ENCODE peak calls at places on chromosomes 2 and 18, in eight cellular contexts. One of them, this sample, is unnamed.

GRCh38 chr2:209367091-209367747 is 56.6 kb upstream of the MAP2 start:
- DNase-seq in activated CD4-positive, alpha-beta T cell treated with anti-CD3 and anti-CD28 coated beads, Interleukin-2, amount 10 ng/mL, durations not matched to agents 7 days and 5 days: no peak
- DNase-seq in anterior cingulate cortex: no peak
- DNase-seq in activated CD8-positive, alpha-beta memory T cell treated with anti-CD3 and anti-CD28 coated beads, Interleukin-2, amount 10 ng/mL, durations not matched to agents 7 days and 5 days: no peak
- DNase-seq in endothelial cell: no peak
- DNase-seq in cardiac fibroblast: peak
- DNase-seq in left kidney: no peak
- DNase-seq in M059J: peak
- DNase-seq in this sample: no peak

GRCh38 chr2:72579595-72580180 is 246.1 kb downstream of the EXOC6B start:
- DNase-seq in activated CD8-positive, alpha-beta memory T cell treated with anti-CD3 and anti-CD28 coated beads, Interleukin-2, amount 10 ng/mL, durations not matched to agents 7 days and 5 days: no peak
- DNase-seq in activated CD4-positive, alpha-beta T cell treated with anti-CD3 and anti-CD28 coated beads, Interleukin-2, amount 10 ng/mL, durations not matched to agents 7 days and 5 days: no peak
- DNase-seq in M059J: peak
- DNase-seq in anterior cingulate cortex: no peak
- DNase-seq in left kidney: peak
- DNase-seq in cardiac fibroblast: peak
- DNase-seq in endothelial cell: no peak
- DNase-seq in this sample: peak

GRCh38 chr2:156430236-156430977 is 5.8 kb upstream of the GPD2 start:
- DNase-seq in anterior cingulate cortex: no peak
- DNase-seq in activated CD8-positive, alpha-beta memory T cell treated with anti-CD3 and anti-CD28 coated beads, Interleukin-2, amount 10 ng/mL, durations not matched to agents 7 days and 5 days: no peak
- DNase-seq in cardiac fibroblast: peak
- DNase-seq in endothelial cell: no peak
- DNase-seq in M059J: peak
- DNase-seq in activated CD4-positive, alpha-beta T cell treated with anti-CD3 and anti-CD28 coated beads, Interleukin-2, amount 10 ng/mL, durations not matched to agents 7 days and 5 days: no peak
- DNase-seq in left kidney: no peak
- DNase-seq in this sample: no peak

GRCh38 chr18:59846814-59847490 is 52.8 kb upstream of the PMAIP1 start:
- DNase-seq in activated CD4-positive, alpha-beta T cell treated with anti-CD3 and anti-CD28 coated beads, Interleukin-2, amount 10 ng/mL, durations not matched to agents 7 days and 5 days: peak
- DNase-seq in activated CD8-positive, alpha-beta memory T cell treated with anti-CD3 and anti-CD28 coated beads, Interleukin-2, amount 10 ng/mL, durations not matched to agents 7 days and 5 days: peak
- DNase-seq in endothelial cell: no peak
- DNase-seq in anterior cingulate cortex: no peak
- DNase-seq in M059J: peak
- DNase-seq in cardiac fibroblast: peak
- DNase-seq in left kidney: no peak
- DNase-seq in this sample: peak

GRCh38 chr2:46096272-46096671 is 200.9 kb upstream of the EPAS1 start:
- DNase-seq in left kidney: no peak
- DNase-seq in activated CD8-positive, alpha-beta memory T cell treated with anti-CD3 and anti-CD28 coated beads, Interleukin-2, amount 10 ng/mL, durations not matched to agents 7 days and 5 days: no peak
- DNase-seq in M059J: peak
- DNase-seq in endothelial cell: no peak
- DNase-seq in cardiac fibroblast: peak
- DNase-seq in anterior cingulate cortex: no peak
- DNase-seq in activated CD4-positive, alpha-beta T cell treated with anti-CD3 and anti-CD28 coated beads, Interleukin-2, amount 10 ng/mL, durations not matched to agents 7 days and 5 days: no peak
- DNase-seq in this sample: no peak

GRCh38 chr2:74499269-74499939 is at the start of gene LBX2:
- DNase-seq in endothelial cell: no peak
- DNase-seq in anterior cingulate cortex: no peak
- DNase-seq in cardiac fibroblast: peak
- DNase-seq in M059J: no peak
- DNase-seq in left kidney: peak
- DNase-seq in activated CD8-positive, alpha-beta memory T cell treated with anti-CD3 and anti-CD28 coated beads, Interleukin-2, amount 10 ng/mL, durations not matched to agents 7 days and 5 days: peak
- DNase-seq in activated CD4-positive, alpha-beta T cell treated with anti-CD3 and anti-CD28 coated beads, Interleukin-2, amount 10 ng/mL, durations not matched to agents 7 days and 5 days: peak
- DNase-seq in this sample: no peak

GRCh38 chr18:8742382-8743361 is 37.3 kb downstream of the MTCL1 start:
- DNase-seq in M059J: no peak
- DNase-seq in cardiac fibroblast: peak
- DNase-seq in activated CD4-positive, alpha-beta T cell treated with anti-CD3 and anti-CD28 coated beads, Interleukin-2, amount 10 ng/mL, durations not matched to agents 7 days and 5 days: peak
- DNase-seq in endothelial cell: no peak
- DNase-seq in left kidney: no peak
- DNase-seq in anterior cingulate cortex: no peak
- DNase-seq in activated CD8-positive, alpha-beta memory T cell treated with anti-CD3 and anti-CD28 coated beads, Interleukin-2, amount 10 ng/mL, durations not matched to agents 7 days and 5 days: no peak
- DNase-seq in this sample: no peak

GRCh38 chr2:236052926-236053846 is 115.0 kb downstream of the GBX2 start:
- DNase-seq in activated CD4-positive, alpha-beta T cell treated with anti-CD3 and anti-CD28 coated beads, Interleukin-2, amount 10 ng/mL, durations not matched to agents 7 days and 5 days: no peak
- DNase-seq in cardiac fibroblast: no peak
- DNase-seq in left kidney: peak
- DNase-seq in endothelial cell: peak
- DNase-seq in M059J: no peak
- DNase-seq in activated CD8-positive, alpha-beta memory T cell treated with anti-CD3 and anti-CD28 coated beads, Interleukin-2, amount 10 ng/mL, durations not matched to agents 7 days and 5 days: no peak
- DNase-seq in anterior cingulate cortex: no peak
- DNase-seq in this sample: no peak

GRCh38 chr2:190880374-190881073 is at the start of gene GLS:
- DNase-seq in cardiac fibroblast: peak
- DNase-seq in left kidney: peak
- DNase-seq in M059J: peak
- DNase-seq in activated CD8-positive, alpha-beta memory T cell treated with anti-CD3 and anti-CD28 coated beads, Interleukin-2, amount 10 ng/mL, durations not matched to agents 7 days and 5 days: peak
- DNase-seq in endothelial cell: peak
- DNase-seq in anterior cingulate cortex: peak
- DNase-seq in activated CD4-positive, alpha-beta T cell treated with anti-CD3 and anti-CD28 coated beads, Interleukin-2, amount 10 ng/mL, durations not matched to agents 7 days and 5 days: peak
- DNase-seq in this sample: peak

GRCh38 chr2:196268538-196269338 is 97.4 kb upstream of the STK17B start:
- DNase-seq in activated CD8-positive, alpha-beta memory T cell treated with anti-CD3 and anti-CD28 coated beads, Interleukin-2, amount 10 ng/mL, durations not matched to agents 7 days and 5 days: no peak
- DNase-seq in M059J: peak
- DNase-seq in left kidney: no peak
- DNase-seq in endothelial cell: no peak
- DNase-seq in anterior cingulate cortex: no peak
- DNase-seq in cardiac fibroblast: peak
- DNase-seq in activated CD4-positive, alpha-beta T cell treated with anti-CD3 and anti-CD28 coated beads, Interleukin-2, amount 10 ng/mL, durations not matched to agents 7 days and 5 days: no peak
- DNase-seq in this sample: no peak

GRCh38 chr2:240135706-240136012 is 446 bp downstream of the COPS9 start:
- DNase-seq in activated CD8-positive, alpha-beta memory T cell treated with anti-CD3 and anti-CD28 coated beads, Interleukin-2, amount 10 ng/mL, durations not matched to agents 7 days and 5 days: no peak
- DNase-seq in M059J: no peak
- DNase-seq in left kidney: no peak
- DNase-seq in activated CD4-positive, alpha-beta T cell treated with anti-CD3 and anti-CD28 coated beads, Interleukin-2, amount 10 ng/mL, durations not matched to agents 7 days and 5 days: no peak
- DNase-seq in endothelial cell: no peak
- DNase-seq in anterior cingulate cortex: no peak
- DNase-seq in cardiac fibroblast: no peak
- DNase-seq in this sample: no peak

GRCh38 chr18:54125429-54125828 is 99.0 kb downstream of the MBD2 start:
- DNase-seq in activated CD4-positive, alpha-beta T cell treated with anti-CD3 and anti-CD28 coated beads, Interleukin-2, amount 10 ng/mL, durations not matched to agents 7 days and 5 days: no peak
- DNase-seq in activated CD8-positive, alpha-beta memory T cell treated with anti-CD3 and anti-CD28 coated beads, Interleukin-2, amount 10 ng/mL, durations not matched to agents 7 days and 5 days: no peak
- DNase-seq in cardiac fibroblast: no peak
- DNase-seq in left kidney: peak
- DNase-seq in anterior cingulate cortex: no peak
- DNase-seq in M059J: no peak
- DNase-seq in endothelial cell: no peak
- DNase-seq in this sample: no peak

GRCh38 chr2:124810132-124810531 is 785.0 kb downstream of the CNTNAP5 start:
- DNase-seq in M059J: peak
- DNase-seq in activated CD8-positive, alpha-beta memory T cell treated with anti-CD3 and anti-CD28 coated beads, Interleukin-2, amount 10 ng/mL, durations not matched to agents 7 days and 5 days: no peak
- DNase-seq in cardiac fibroblast: peak
- DNase-seq in anterior cingulate cortex: peak
- DNase-seq in left kidney: peak
- DNase-seq in activated CD4-positive, alpha-beta T cell treated with anti-CD3 and anti-CD28 coated beads, Interleukin-2, amount 10 ng/mL, durations not matched to agents 7 days and 5 days: no peak
- DNase-seq in endothelial cell: peak
- DNase-seq in this sample: no peak

GRCh38 chr2:62785216-62785615 is 79.7 kb downstream of the EHBP1 start:
- DNase-seq in M059J: peak
- DNase-seq in anterior cingulate cortex: no peak
- DNase-seq in activated CD8-positive, alpha-beta memory T cell treated with anti-CD3 and anti-CD28 coated beads, Interleukin-2, amount 10 ng/mL, durations not matched to agents 7 days and 5 days: no peak
- DNase-seq in cardiac fibroblast: peak
- DNase-seq in endothelial cell: no peak
- DNase-seq in left kidney: no peak
- DNase-seq in activated CD4-positive, alpha-beta T cell treated with anti-CD3 and anti-CD28 coated beads, Interleukin-2, amount 10 ng/mL, durations not matched to agents 7 days and 5 days: no peak
- DNase-seq in this sample: no peak

GRCh38 chr18:54612237-54612636 is 21.2 kb downstream of the DYNAP start:
- DNase-seq in activated CD4-positive, alpha-beta T cell treated with anti-CD3 and anti-CD28 coated beads, Interleukin-2, amount 10 ng/mL, durations not matched to agents 7 days and 5 days: no peak
- DNase-seq in cardiac fibroblast: peak
- DNase-seq in anterior cingulate cortex: no peak
- DNase-seq in M059J: peak
- DNase-seq in activated CD8-positive, alpha-beta memory T cell treated with anti-CD3 and anti-CD28 coated beads, Interleukin-2, amount 10 ng/mL, durations not matched to agents 7 days and 5 days: no peak
- DNase-seq in left kidney: no peak
- DNase-seq in endothelial cell: no peak
- DNase-seq in this sample: no peak

GRCh38 chr2:180240774-180241173 is 233.7 kb upstream of the CWC22 start:
- DNase-seq in anterior cingulate cortex: no peak
- DNase-seq in activated CD8-positive, alpha-beta memory T cell treated with anti-CD3 and anti-CD28 coated beads, Interleukin-2, amount 10 ng/mL, durations not matched to agents 7 days and 5 days: no peak
- DNase-seq in activated CD4-positive, alpha-beta T cell treated with anti-CD3 and anti-CD28 coated beads, Interleukin-2, amount 10 ng/mL, durations not matched to agents 7 days and 5 days: no peak
- DNase-seq in left kidney: peak
- DNase-seq in endothelial cell: no peak
- DNase-seq in cardiac fibroblast: peak
- DNase-seq in M059J: peak
- DNase-seq in this sample: no peak

GRCh38 chr2:136527560-136527959 is 237.8 kb upstream of the THSD7B start:
- DNase-seq in left kidney: peak
- DNase-seq in M059J: peak
- DNase-seq in endothelial cell: peak
- DNase-seq in anterior cingulate cortex: no peak
- DNase-seq in activated CD4-positive, alpha-beta T cell treated with anti-CD3 and anti-CD28 coated beads, Interleukin-2, amount 10 ng/mL, durations not matched to agents 7 days and 5 days: peak
- DNase-seq in activated CD8-positive, alpha-beta memory T cell treated with anti-CD3 and anti-CD28 coated beads, Interleukin-2, amount 10 ng/mL, durations not matched to agents 7 days and 5 days: no peak
- DNase-seq in cardiac fibroblast: peak
- DNase-seq in this sample: no peak

GRCh38 chr2:162840598-162841246 is 2.2 kb upstream of the KCNH7 start:
- DNase-seq in anterior cingulate cortex: peak
- DNase-seq in cardiac fibroblast: peak
- DNase-seq in left kidney: peak
- DNase-seq in activated CD4-positive, alpha-beta T cell treated with anti-CD3 and anti-CD28 coated beads, Interleukin-2, amount 10 ng/mL, durations not matched to agents 7 days and 5 days: peak
- DNase-seq in M059J: peak
- DNase-seq in activated CD8-positive, alpha-beta memory T cell treated with anti-CD3 and anti-CD28 coated beads, Interleukin-2, amount 10 ng/mL, durations not matched to agents 7 days and 5 days: peak
- DNase-seq in endothelial cell: peak
- DNase-seq in this sample: peak

GRCh38 chr2:227884511-227884947 is 13.1 kb downstream of the DAW1 start:
- DNase-seq in activated CD4-positive, alpha-beta T cell treated with anti-CD3 and anti-CD28 coated beads, Interleukin-2, amount 10 ng/mL, durations not matched to agents 7 days and 5 days: peak
- DNase-seq in left kidney: peak
- DNase-seq in endothelial cell: peak
- DNase-seq in cardiac fibroblast: peak
- DNase-seq in anterior cingulate cortex: no peak
- DNase-seq in M059J: peak
- DNase-seq in activated CD8-positive, alpha-beta memory T cell treated with anti-CD3 and anti-CD28 coated beads, Interleukin-2, amount 10 ng/mL, durations not matched to agents 7 days and 5 days: peak
- DNase-seq in this sample: peak

This sample was measured in AG08395.